ENCODE peak calls at places on chromosome 1, in eight cellular contexts. I is WTC11; X is IMR-90; V is NCI-H1694 treated with DMSO at 0.1 percent for 48 hours; E is NCI-H510A; H is left cardiac atrium; C is lower leg skin; K is activated CD8-positive, alpha-beta memory T cell treated with anti-CD3 and anti-CD28 coated beads for 4 hours. W is an unnamed sample.
A peak's percentile ranks its signal among the peaks of the same experiment; 100 is the strongest.

GRCh38 chr1:197065549-197065948 is 1.5 kb downstream of the F13B start:
- DNase-seq in I (no peak), X (peak; percentile 40), V (no peak), E (no peak), H (no peak), C (no peak), K (no peak), W (no peak)

GRCh38 chr1:50959303-50959912 is 659 bp downstream of the FAF1 start:
- DNase-seq in I (no peak), X (peak; percentile 37), V (peak; percentile 35), E (no peak), H (peak; percentile 29), C (no peak), K (peak; percentile 6), W (peak; percentile 57)

GRCh38 chr1:25122747-25123146 is 109.6 kb downstream of the SYF2 start:
- DNase-seq in I (no peak), X (no peak), V (no peak), E (no peak), H (no peak), C (no peak), K (no peak), W (no peak)

GRCh38 chr1:22255341-22256212 is 112.7 kb upstream of the WNT4 start:
- DNase-seq in I (no peak), X (no peak), V (no peak), E (no peak), H (no peak), C (no peak), K (no peak), W (no peak)

GRCh38 chr1:41868241-41868953 is 50.3 kb downstream of the HIVEP3 start:
- DNase-seq in I (no peak), X (no peak), V (no peak), E (no peak), H (no peak), C (no peak), K (no peak), W (no peak)

GRCh38 chr1:24893431-24893830 is 36.6 kb downstream of the RUNX3 start:
- DNase-seq in I (no peak), X (no peak), V (no peak), E (no peak), H (no peak), C (no peak), K (no peak), W (peak; percentile 16)

GRCh38 chr1:43881415-43881814 is 52.2 kb upstream of the ARTN start:
- DNase-seq in I (no peak), X (no peak), V (no peak), E (no peak), H (no peak), C (no peak), K (no peak), W (no peak)

GRCh38 chr1:242886137-242886536 is 361.6 kb upstream of the PLD5 start:
- DNase-seq in I (no peak), X (no peak), V (no peak), E (no peak), H (no peak), C (no peak), K (no peak), W (no peak)